ENCODE peak calls at places on chromosomes 11 and 22, in nine cellular contexts. L is lower lobe of right lung, A is heart right ventricle, O is body of pancreas, N is cardiac fibroblast, Y is colonic mucosa, H is right lobe of liver, Z is A549, U is fibroblast of mammary gland. M is an unnamed sample.
A peak's percentile ranks its signal among the peaks of the same experiment; 100 is the strongest.

GRCh38 chr11:77196961-77197360 is 68.9 kb downstream of the MYO7A start:
- DNase-seq in L (peak; percentile 24), A (no peak), O (no peak), N (no peak), Y (no peak), H (peak; percentile 9), Z (no peak), U (no peak), M (no peak)

GRCh38 chr11:96228472-96228871 is 114.5 kb downstream of the MAML2 start:
- DNase-seq in L (peak; percentile 49), A (peak; percentile 61), O (peak; percentile 48), N (peak; percentile 97), Y (peak; percentile 34), H (peak; percentile 38), Z (no peak), U (peak; percentile 88), M (peak; percentile 86)

GRCh38 chr11:1875093-1875785 is 16.5 kb downstream of the PRR33 start:
- DNase-seq in L (peak; percentile 37), A (peak; percentile 46), O (peak; percentile 5), N (no peak), Y (no peak), H (peak; percentile 23), Z (no peak), U (peak; percentile 35), M (peak; percentile 53)

GRCh38 chr22:46632646-46633249 is 12.6 kb downstream of the GRAMD4 start:
- DNase-seq in L (no peak), A (peak; percentile 14), O (no peak), N (no peak), Y (no peak), H (no peak), Z (no peak), U (no peak), M (no peak)

GRCh38 chr11:117857734-117858369 is 18.6 kb downstream of the FXYD6 start:
- DNase-seq in L (no peak), A (no peak), O (no peak), N (no peak), Y (no peak), H (no peak), Z (no peak), U (no peak), M (no peak)

GRCh38 chr22:19178659-19179471 is at the start of gene SLC25A1:
- DNase-seq in L (peak; percentile 94), A (peak; percentile 95), O (peak; percentile 98), N (peak; percentile 85), Y (peak; percentile 94), H (peak; percentile 97), Z (peak; percentile 72), U (peak; percentile 80), M (peak; percentile 95)

GRCh38 chr11:118412921-118413320 is 11.5 kb downstream of the ATP5MG start:
- DNase-seq in L (no peak), A (no peak), O (no peak), N (no peak), Y (no peak), H (no peak), Z (no peak), U (no peak), M (no peak)

GRCh38 chr11:128859563-128860441 is 7.3 kb downstream of the KCNJ1 start:
- DNase-seq in L (peak; percentile 86), A (peak; percentile 80), O (peak; percentile 93), N (peak; percentile 50), Y (peak; percentile 80), H (peak; percentile 74), Z (peak; percentile 24), U (peak; percentile 52), M (peak; percentile 90)

GRCh38 chr22:42693763-42694683 is 26.6 kb downstream of the A4GALT start:
- DNase-seq in L (no peak), A (no peak), O (no peak), N (no peak), Y (no peak), H (no peak), Z (no peak), U (no peak), M (no peak)

GRCh38 chr11:2248242-2248641 is 22.1 kb downstream of the ASCL2 start:
- DNase-seq in L (no peak), A (no peak), O (no peak), N (no peak), Y (peak; percentile 13), H (no peak), Z (no peak), U (no peak), M (peak; percentile 61)

GRCh38 chr22:41648431-41648830 is 27.3 kb downstream of the XRCC6 start:
- DNase-seq in L (no peak), A (no peak), O (no peak), N (no peak), Y (no peak), H (no peak), Z (no peak), U (no peak), M (no peak)

GRCh38 chr11:45146072-45147016 is at the start of gene PRDM11:
- DNase-seq in L (peak; percentile 61), A (no peak), O (peak; percentile 81), N (peak; percentile 77), Y (peak; percentile 46), H (peak; percentile 76), Z (peak; percentile 80), U (peak; percentile 68), M (peak; percentile 93)

GRCh38 chr11:134340354-134340964 is 8.7 kb downstream of the GLB1L2 start:
- DNase-seq in L (no peak), A (no peak), O (no peak), N (no peak), Y (peak; percentile 65), H (no peak), Z (no peak), U (no peak), M (no peak)

GRCh38 chr11:62398011-62398994 is 20.5 kb upstream of the SCGB1A1 start:
- DNase-seq in L (no peak), A (peak; percentile 62), O (no peak), N (peak; percentile 18), Y (peak; percentile 34), H (peak; percentile 35), Z (peak; percentile 53), U (peak; percentile 66), M (peak; percentile 65)

GRCh38 chr22:50641696-50642607 is 14.0 kb upstream of the ARSA start:
- DNase-seq in L (peak; percentile 57), A (peak; percentile 41), O (no peak), N (peak; percentile 30), Y (no peak), H (peak; percentile 74), Z (no peak), U (peak; percentile 29), M (peak; percentile 68)

GRCh38 chr11:299951-300735 is 817 bp upstream of the IFITM5 start:
- DNase-seq in L (peak; percentile 46), A (peak; percentile 23), O (no peak), N (no peak), Y (no peak), H (peak; percentile 16), Z (no peak), U (peak; percentile 40), M (peak; percentile 77)

GRCh38 chr22:49215840-49216239 is 611.8 kb downstream of the BRD1 start:
- DNase-seq in L (peak; percentile 13), A (no peak), O (no peak), N (no peak), Y (no peak), H (no peak), Z (no peak), U (no peak), M (no peak)

GRCh38 chr11:124934862-124935547 is 842 bp downstream of the HEPACAM start:
- DNase-seq in L (no peak), A (no peak), O (no peak), N (peak; percentile 85), Y (no peak), H (no peak), Z (no peak), U (peak; percentile 90), M (no peak)

GRCh38 chr11:100080401-100080800 is 606.7 kb upstream of the ARHGAP42 start:
- DNase-seq in L (no peak), A (no peak), O (no peak), N (no peak), Y (no peak), H (no peak), Z (no peak), U (no peak), M (no peak)

GRCh38 chr22:40531951-40532900 is 104.3 kb downstream of the MRTFA start:
- DNase-seq in L (no peak), A (no peak), O (no peak), N (no peak), Y (no peak), H (no peak), Z (no peak), U (no peak), M (no peak)
- H3K4me3 ChIP-seq in L (peak overlapping the region; percentile 36), A (peak overlapping the region; percentile 29), O (no peak overlapping the region), N (peak overlapping the region; percentile 43), Y (no peak overlapping the region), H (no peak overlapping the region), Z (peak overlapping the region; percentile 45), U (no peak overlapping the region), M (peak overlapping the region; percentile 21)

GRCh38 chr11:104490182-104490581 is 326.2 kb upstream of the PDGFD start:
- DNase-seq in L (no peak), A (no peak), O (no peak), N (no peak), Y (no peak), H (no peak), Z (no peak), U (no peak), M (no peak)
- H3K4me3 ChIP-seq in L (no peak overlapping the region), A (no peak overlapping the region), O (no peak overlapping the region), N (no peak overlapping the region), Y (no peak overlapping the region), H (no peak overlapping the region), Z (no peak overlapping the region), U (no peak overlapping the region), M (no peak overlapping the region)

DNA sequence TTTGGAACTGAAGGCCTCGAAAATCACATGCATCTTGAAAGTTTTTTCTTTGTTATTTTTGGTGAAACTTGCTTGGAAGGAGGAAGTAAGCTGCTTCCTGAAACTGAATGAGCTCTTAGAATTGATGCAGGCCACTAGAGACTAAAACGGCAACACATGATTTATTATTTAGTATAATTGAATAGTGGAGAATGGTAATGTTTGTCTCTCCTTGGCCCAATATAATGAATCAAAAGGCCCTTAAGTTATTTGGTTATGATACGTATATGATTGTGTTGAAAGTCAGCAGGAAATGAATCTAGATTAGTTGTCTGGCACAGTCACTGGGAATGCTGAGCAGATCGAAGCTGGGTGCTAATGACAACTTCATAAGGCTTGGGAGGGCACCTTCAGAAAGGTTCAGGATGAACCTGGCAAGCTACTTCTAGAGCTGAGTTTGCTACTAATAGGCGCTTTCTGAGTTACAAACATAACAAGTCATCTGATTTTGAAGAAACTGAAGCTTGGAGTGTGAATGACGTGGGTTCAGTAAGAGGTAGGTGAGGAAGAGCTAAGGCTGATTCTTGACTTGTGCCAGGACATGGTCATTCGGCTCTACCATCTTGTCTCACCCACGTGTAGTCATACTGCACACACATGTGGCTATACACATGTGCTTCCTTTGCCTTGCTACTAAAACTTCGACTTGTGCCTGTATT is 56.2 kb downstream of the SWAP70 start:
- DNase-seq in L (no peak), A (no peak), O (no peak), N (peak; percentile 25), Y (no peak), H (no peak), Z (no peak), U (no peak), M (no peak)
- H3K4me3 ChIP-seq in L (no peak overlapping the region), A (no peak overlapping the region), O (no peak overlapping the region), N (no peak overlapping the region), Y (no peak overlapping the region), H (no peak overlapping the region), Z (no peak overlapping the region), U (no peak overlapping the region), M (no peak overlapping the region)

DNA sequence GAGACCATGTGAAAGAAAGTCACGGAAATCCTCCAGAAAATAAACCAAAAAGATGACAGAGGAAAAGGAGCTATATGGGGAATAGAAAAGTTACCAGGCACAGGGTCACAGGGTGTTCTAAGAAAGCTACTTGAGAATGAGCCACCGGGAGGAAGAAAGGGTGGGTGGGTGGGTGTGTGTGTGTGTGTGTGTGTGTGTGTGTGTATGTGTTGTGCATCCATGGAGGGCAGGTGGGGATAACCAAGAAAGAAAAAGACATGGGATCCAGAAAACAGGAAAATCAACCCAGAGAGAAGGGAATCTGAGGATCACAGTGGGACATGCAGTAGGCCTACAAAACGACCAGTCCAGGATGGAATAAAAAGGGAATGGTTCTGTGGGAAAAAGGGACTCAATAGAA is 3.7 kb downstream of the APOL2 start:
- DNase-seq in L (no peak), A (no peak), O (no peak), N (no peak), Y (no peak), H (no peak), Z (no peak), U (no peak), M (no peak)
- H3K4me3 ChIP-seq in L (no peak overlapping the region), A (no peak overlapping the region), O (no peak overlapping the region), N (no peak overlapping the region), Y (no peak overlapping the region), H (no peak overlapping the region), Z (no peak overlapping the region), U (no peak overlapping the region), M (no peak overlapping the region)

M was measured in aorta.